ENCODE peak calls at places on chromosomes 12 and 14, in seven cellular contexts. F is epithelial cell of esophagus, C is endodermal cell, I is tibial nerve, Q is fibroblast of pulmonary artery, V is tibial artery, Z is Panc1. U is an unnamed sample.

GRCh38 chr14:35963209-35963608 is 137.1 kb downstream of the BRMS1L start:
- DNase-seq in F (peak; percentile 46), C (no peak), I (no peak), Q (no peak), V (no peak), Z (no peak), U (no peak)

GRCh38 chr12:113796852-113797534 is 169.1 kb downstream of the RBM19 start:
- DNase-seq in F (no peak), C (no peak), I (no peak), Q (no peak), V (peak; percentile 54), Z (no peak), U (no peak)

GRCh38 chr12:55970775-55971174 is 3.1 kb upstream of the RAB5B start:
- DNase-seq in F (no peak), C (no peak), I (no peak), Q (peak; percentile 75), V (no peak), Z (no peak), U (peak; percentile 27)

GRCh38 chr12:80939231-80939950 is 1.7 kb upstream of the LIN7A start:
- DNase-seq in F (no peak), C (no peak), I (no peak), Q (peak; percentile 7), V (no peak), Z (no peak), U (peak; percentile 23)

GRCh38 chr14:95095991-95096390 is 61.3 kb downstream of the DICER1 start:
- DNase-seq in F (no peak), C (no peak), I (no peak), Q (no peak), V (no peak), Z (no peak), U (no peak)

GRCh38 chr12:71335668-71336257 is 103.8 kb upstream of the LGR5 start:
- DNase-seq in F (no peak), C (no peak), I (no peak), Q (no peak), V (no peak), Z (no peak), U (peak; percentile 14)

GRCh38 chr12:21416611-21417121 is 20.8 kb upstream of the PYROXD1 start:
- DNase-seq in F (no peak), C (no peak), I (no peak), Q (peak; percentile 23), V (no peak), Z (no peak), U (peak; percentile 12)

GRCh38 chr14:79581912-79582576 is 629.3 kb downstream of the DIO2 start:
- DNase-seq in F (peak; percentile 35), C (no peak), I (no peak), Q (peak; percentile 33), V (no peak), Z (no peak), U (no peak)

GRCh38 chr12:27012239-27012981 is 1.8 kb downstream of the TM7SF3 start:
- DNase-seq in F (no peak), C (no peak), I (no peak), Q (no peak), V (no peak), Z (no peak), U (no peak)

GRCh38 chr14:34980337-34980900 is 2.4 kb upstream of the SRP54 start:
- DNase-seq in F (no peak), C (no peak), I (no peak), Q (no peak), V (no peak), Z (no peak), U (no peak)

GRCh38 chr14:84029720-84030119 is 1500.2 kb upstream of the FLRT2 start:
- DNase-seq in F (no peak), C (no peak), I (no peak), Q (no peak), V (no peak), Z (no peak), U (peak; percentile 2)

DNA sequence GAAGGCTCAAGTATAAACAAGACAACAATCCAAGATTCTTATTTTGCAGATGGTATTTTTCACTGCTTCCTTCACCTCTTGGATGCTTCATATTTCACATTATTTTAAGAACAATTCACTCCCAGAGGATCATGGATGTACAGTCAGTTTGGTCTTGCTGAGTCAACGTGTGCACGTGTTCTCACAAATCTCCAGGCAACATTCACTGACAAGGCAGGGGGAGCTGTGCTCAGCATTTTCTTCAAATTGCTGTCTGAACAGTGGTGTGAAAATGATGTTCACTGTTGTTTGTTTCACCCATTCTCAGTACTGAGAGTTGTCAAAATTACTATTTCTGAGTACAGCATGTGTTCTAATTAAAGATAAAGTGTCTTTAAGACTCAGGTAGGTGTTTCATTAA is 118.3 kb upstream of the SLC38A4 start:
- DNase-seq in F (peak; percentile 85), C (no peak), I (no peak), Q (peak; percentile 73), V (no peak), Z (no peak), U (peak; percentile 72)
- TF ChIP-seq CTCF in F (peak; percentile 54), C (peak; percentile 39), I (no peak), Q (peak; percentile 50), V (no peak), Z (peak; percentile 26), U (peak; percentile 34)

DNA sequence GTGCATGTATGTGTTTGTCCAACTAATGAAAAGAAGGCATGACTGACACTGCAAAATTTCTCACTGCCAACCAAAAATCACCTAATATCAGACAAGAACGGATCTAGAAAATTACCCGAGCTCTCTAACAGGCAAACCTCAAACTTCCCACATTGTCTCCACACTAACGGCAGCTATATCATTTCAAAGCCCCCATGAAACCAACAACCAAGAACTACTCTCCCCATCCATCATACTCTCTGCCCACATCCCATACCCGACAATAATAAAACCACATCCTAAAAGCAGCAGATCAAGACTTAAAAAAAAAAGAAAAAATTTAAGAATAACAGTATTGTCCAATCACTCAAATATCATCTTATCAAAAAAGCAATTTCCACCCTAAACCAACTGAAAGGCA is 227.0 kb downstream of the CEP128 start:
- DNase-seq in F (no peak), C (no peak), I (no peak), Q (no peak), V (no peak), Z (no peak), U (no peak)
- H3K4me3 ChIP-seq in F (no peak overlapping the region), C (no peak overlapping the region), I (no peak overlapping the region), Q (no peak overlapping the region), V (no peak overlapping the region), Z (no peak overlapping the region), U (no peak overlapping the region)

GRCh38 chr14:104819361-104819771 is 18.5 kb downstream of the ZBTB42 start:
- DNase-seq in F (no peak), C (peak; percentile 44), I (no peak), Q (no peak), V (peak; percentile 46), Z (no peak), U (no peak)

GRCh38 chr14:104820669-104821228 is 19.8 kb downstream of the ZBTB42 start:
- DNase-seq in F (peak; percentile 80), C (peak; percentile 91), I (no peak), Q (peak; percentile 73), V (peak; percentile 75), Z (no peak), U (peak; percentile 88)

GRCh38 chr14:104822821-104823615 is 22.1 kb downstream of the ZBTB42 start:
- DNase-seq in F (no peak), C (peak; percentile 33), I (no peak), Q (no peak), V (peak; percentile 50), Z (no peak), U (no peak)

GRCh38 chr14:104821971-104822608 is 21.2 kb downstream of the ZBTB42 start:
- DNase-seq in F (no peak), C (peak; percentile 38), I (no peak), Q (no peak), V (peak; percentile 53), Z (no peak), U (no peak)

DNA sequence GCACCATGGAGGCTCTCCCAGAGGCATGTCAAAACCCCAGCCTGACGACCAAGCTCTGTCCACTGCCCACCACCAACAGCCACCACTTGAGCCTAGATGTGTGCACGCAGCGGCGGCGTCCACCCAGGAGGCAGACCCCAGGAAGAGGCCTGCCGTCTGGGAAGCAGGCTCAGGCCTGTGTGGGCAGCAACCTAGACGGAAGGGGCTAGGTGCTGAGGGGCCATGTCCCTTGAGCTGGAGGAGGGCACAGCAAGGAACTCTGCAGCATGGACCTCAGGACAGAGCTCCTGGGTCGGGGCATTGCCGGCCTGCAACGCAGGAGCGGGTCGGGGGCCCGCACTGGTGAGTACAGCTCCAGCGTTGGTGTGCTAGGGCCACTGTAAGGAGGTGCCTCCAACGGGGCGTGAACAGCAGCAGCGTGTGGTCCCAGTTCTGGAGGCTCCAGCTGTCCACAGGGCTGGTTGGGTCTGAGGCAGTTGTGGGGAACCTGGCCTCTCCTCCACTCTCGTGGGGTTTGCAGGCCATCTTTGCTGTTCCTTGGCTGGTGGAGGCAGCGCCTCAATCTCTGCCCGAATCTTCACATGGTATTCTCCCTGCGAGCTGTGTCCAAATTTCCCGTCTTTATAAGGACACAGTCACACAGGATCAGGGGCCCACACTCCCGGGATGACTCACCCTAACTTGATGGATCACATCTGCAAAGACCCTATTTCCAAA is 20.5 kb downstream of the ZBTB42 start:
- DNase-seq in F (no peak), C (no peak), I (no peak), Q (no peak), V (peak; percentile 63), Z (no peak), U (no peak)
- TF ChIP-seq CTCF in F (no peak), C (no peak), I (no peak), Q (no peak), V (no peak), Z (no peak), U (no peak)

GRCh38 chr14:69052181-69052601 is 73.1 kb upstream of the ACTN1 start:
- DNase-seq in F (no peak), C (peak; percentile 60), I (no peak), Q (peak; percentile 79), V (no peak), Z (no peak), U (no peak)

GRCh38 chr14:69048456-69048855 is 69.4 kb upstream of the ACTN1 start:
- DNase-seq in F (peak; percentile 47), C (no peak), I (no peak), Q (no peak), V (no peak), Z (no peak), U (no peak)

GRCh38 chr14:69047255-69047654 is 68.2 kb upstream of the ACTN1 start:
- DNase-seq in F (no peak), C (no peak), I (no peak), Q (no peak), V (no peak), Z (no peak), U (no peak)

GRCh38 chr14:69049675-69050074 is 70.6 kb upstream of the ACTN1 start:
- DNase-seq in F (peak; percentile 54), C (no peak), I (no peak), Q (peak; percentile 96), V (no peak), Z (no peak), U (peak; percentile 83)

DNA sequence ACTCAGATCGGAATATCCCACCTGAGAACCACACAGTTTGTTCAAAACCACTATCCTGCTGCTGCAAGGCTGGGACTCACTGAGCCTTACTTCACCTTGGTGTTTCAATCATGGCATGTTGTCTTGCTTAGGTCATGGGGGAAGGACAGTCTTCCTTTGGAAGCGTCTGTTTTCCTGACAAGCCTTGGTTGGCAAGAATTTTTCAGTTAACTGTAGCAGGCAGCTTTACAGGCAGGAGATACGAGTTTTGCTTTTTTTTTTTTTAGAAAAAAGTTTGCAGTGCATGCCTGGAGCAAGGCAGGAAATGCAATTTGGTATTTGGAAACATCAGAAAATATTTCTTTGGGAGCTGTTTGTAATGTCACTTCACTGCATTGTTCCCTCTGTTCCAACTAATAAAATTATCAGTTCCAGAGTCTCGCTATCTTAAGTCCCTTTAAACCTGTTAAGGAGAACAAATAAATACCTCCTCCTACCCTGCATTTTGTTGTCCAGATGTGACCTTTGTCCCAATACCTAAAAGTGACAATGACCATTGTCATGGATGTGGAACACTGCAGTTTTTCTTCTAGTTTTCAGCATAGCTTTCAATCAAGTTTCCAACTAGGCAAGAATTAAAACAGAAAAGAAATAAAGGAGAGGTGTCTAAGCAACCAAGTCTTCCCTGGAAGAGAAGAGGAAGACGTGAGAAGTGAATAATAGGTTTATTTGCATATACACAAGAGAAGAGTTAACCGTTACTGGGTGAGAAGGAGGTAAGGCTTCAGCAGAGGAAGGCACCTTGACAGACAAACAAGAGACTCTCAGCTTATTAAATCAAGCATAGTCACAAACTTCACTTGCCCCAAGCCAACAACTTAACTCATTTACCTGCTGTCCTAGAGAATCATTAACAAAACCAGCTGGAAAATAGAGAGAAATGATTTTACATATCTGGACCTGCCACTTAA is 71.4 kb upstream of the ACTN1 start:
- DNase-seq in F (no peak), C (no peak), I (no peak), Q (peak; percentile 61), V (no peak), Z (no peak), U (no peak)
- H3K4me3 ChIP-seq in F (no peak overlapping the region), C (peak overlapping the region; percentile 25), I (no peak overlapping the region), Q (peak overlapping the region; percentile 13), V (no peak overlapping the region), Z (no peak overlapping the region), U (no peak overlapping the region)

U was measured in foreskin fibroblast.